ENCODE peak calls at places on chromosomes 2 and 18, in nine cellular contexts. R, W, Q, Z, A, Y, G, M and D are unnamed samples.

GRCh38 chr2:60094450-60094929 is 459.0 kb downstream of the BCL11A start:
- DNase-seq in R (no peak), W (no peak), Q (no peak), Z (no peak), A (peak), Y (no peak), G (no peak), M (no peak), D (no peak)

GRCh38 chr2:106098081-106098480 is 96.0 kb downstream of the UXS1 start:
- DNase-seq in R (no peak), W (no peak), Q (peak), Z (no peak), A (peak), Y (no peak), G (peak), M (no peak), D (peak)

GRCh38 chr2:225233234-225233633 is 166.3 kb upstream of the NYAP2 start:
- DNase-seq in R (no peak), W (no peak), Q (peak), Z (peak), A (peak), Y (no peak), G (no peak), M (no peak), D (no peak)

GRCh38 chr2:5748941-5749731 is 57.0 kb downstream of the SOX11 start:
- DNase-seq in R (no peak), W (no peak), Q (no peak), Z (no peak), A (no peak), Y (no peak), G (no peak), M (no peak), D (no peak)

GRCh38 chr2:34570266-34570872 is 971.3 kb upstream of the FAM98A start:
- DNase-seq in R (no peak), W (no peak), Q (no peak), Z (no peak), A (peak), Y (no peak), G (peak), M (no peak), D (no peak)

GRCh38 chr2:88697361-88698026 is 6.0 kb downstream of the RPIA start:
- DNase-seq in R (no peak), W (no peak), Q (no peak), Z (no peak), A (no peak), Y (no peak), G (no peak), M (no peak), D (no peak)

GRCh38 chr18:68220458-68220857 is 494.4 kb downstream of the TMX3 start:
- DNase-seq in R (no peak), W (no peak), Q (no peak), Z (no peak), A (no peak), Y (no peak), G (no peak), M (no peak), D (no peak)

GRCh38 chr18:79578396-79579260 is 101.0 kb upstream of the CTDP1 start:
- DNase-seq in R (peak), W (no peak), Q (no peak), Z (no peak), A (no peak), Y (no peak), G (no peak), M (peak), D (no peak)

GRCh38 chr2:86770816-86771215 is 19.9 kb downstream of the CD8A start:
- DNase-seq in R (no peak), W (no peak), Q (no peak), Z (no peak), A (no peak), Y (no peak), G (no peak), M (no peak), D (no peak)

GRCh38 chr2:10043256-10043905 is at the start of gene KLF11:
- DNase-seq in R (peak), W (peak), Q (peak), Z (peak), A (peak), Y (peak), G (peak), M (peak), D (peak)

GRCh38 chr2:219042750-219043149 is 1.4 kb upstream of the CFAP65 start:
- DNase-seq in R (no peak), W (no peak), Q (no peak), Z (no peak), A (no peak), Y (no peak), G (no peak), M (no peak), D (no peak)

GRCh38 chr18:51110073-51110797 is 80.2 kb downstream of the SMAD4 start:
- DNase-seq in R (no peak), W (peak), Q (peak), Z (peak), A (peak), Y (peak), G (peak), M (peak), D (peak)

GRCh38 chr2:237134321-237134720 is 48.6 kb downstream of the COPS8 start:
- DNase-seq in R (no peak), W (no peak), Q (no peak), Z (no peak), A (no peak), Y (peak), G (no peak), M (no peak), D (no peak)

DNA sequence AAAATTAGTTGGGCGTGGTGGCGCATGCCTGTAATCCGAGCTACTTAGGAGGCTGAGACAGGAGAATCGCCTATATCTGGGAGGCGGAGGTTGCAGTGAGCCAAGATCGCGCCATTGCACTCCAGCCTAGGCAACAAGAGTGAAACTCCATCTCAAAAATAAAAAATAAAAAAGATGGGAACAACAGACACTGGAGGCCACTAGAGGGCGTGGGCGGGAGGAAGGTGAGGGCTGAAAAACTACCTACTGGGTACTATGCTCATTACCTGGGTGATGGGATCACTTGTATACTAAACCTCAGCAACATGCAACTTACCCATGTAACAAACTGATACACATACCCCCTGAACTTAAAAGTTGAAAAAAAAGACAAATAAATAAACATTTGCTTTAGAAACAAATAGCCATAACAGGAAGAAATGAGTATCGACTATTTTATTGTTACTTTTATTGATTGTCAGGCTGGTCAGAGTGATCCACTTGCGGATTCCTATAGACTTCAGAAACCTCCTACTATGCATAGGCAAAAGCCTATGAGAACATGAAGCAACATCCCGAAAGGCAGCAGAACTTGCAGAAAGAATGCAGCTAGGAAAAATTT is 61.0 kb downstream of the TMEM163 start:
- DNase-seq in R (no peak), W (no peak), Q (no peak), Z (no peak), A (peak), Y (no peak), G (peak), M (no peak), D (peak)
- TF ChIP-seq CTCF in R (no peak), W (peak), Q (peak), Z (peak), A (peak), Y (no peak), G (peak), M (no peak), D (peak)

GRCh38 chr2:239770240-239770639 is 254.9 kb downstream of the NDUFA10 start:
- DNase-seq in R (no peak), W (no peak), Q (no peak), Z (no peak), A (no peak), Y (no peak), G (no peak), M (no peak), D (no peak)
- TF ChIP-seq CTCF in R (no peak), W (no peak), Q (no peak), Z (no peak), A (no peak), Y (no peak), G (no peak), M (no peak), D (no peak)

DNA sequence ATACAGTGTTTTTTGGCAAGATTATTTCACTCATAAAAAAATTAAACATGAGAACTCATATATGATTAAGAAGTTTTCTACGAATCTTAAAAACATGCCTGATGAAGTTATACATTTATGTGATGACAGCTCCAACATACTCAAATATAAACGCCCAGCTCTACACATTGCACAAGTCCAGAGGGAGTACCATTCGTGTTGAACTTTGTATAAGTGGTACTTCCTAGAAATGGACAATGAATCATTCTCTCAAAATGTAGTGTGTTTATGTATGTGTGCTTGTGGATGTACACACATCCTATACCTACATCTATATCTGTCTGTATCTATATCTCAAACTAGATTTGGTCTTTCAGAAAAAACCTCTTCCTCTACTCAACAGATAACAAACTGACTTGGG is 309.4 kb downstream of the IRS1 start:
- DNase-seq in R (no peak), W (no peak), Q (no peak), Z (no peak), A (no peak), Y (no peak), G (no peak), M (no peak), D (no peak)
- TF ChIP-seq CTCF in R (no peak), W (no peak), Q (no peak), Z (no peak), A (no peak), Y (no peak), G (no peak), M (no peak), D (no peak)

DNA sequence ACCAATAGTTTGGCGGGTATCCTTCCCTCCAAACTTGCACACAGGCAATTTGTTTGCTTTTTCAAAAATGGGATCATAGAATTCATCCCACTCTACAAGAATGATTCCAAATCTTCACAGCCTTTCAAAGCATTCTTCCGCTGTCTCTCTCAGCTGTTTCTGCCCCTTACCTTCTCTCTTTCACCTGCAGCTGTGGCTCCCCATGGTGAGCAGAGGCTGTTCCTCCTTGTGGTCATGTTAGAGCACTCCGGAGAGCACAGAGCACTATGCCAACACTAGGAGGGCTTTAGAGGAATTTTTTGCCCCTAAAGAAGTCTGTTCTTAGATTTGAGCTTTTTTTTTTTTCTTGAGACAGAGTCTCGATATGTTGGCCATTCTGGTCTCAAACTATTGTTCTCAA is 30.4 kb downstream of the MTHFD2 start:
- DNase-seq in R (no peak), W (no peak), Q (no peak), Z (no peak), A (peak), Y (no peak), G (no peak), M (no peak), D (no peak)
- TF ChIP-seq CTCF in R (no peak), W (no peak), Q (no peak), Z (no peak), A (no peak), Y (no peak), G (no peak), M (no peak), D (no peak)

GRCh38 chr2:176814740-176815367 is 397.7 kb upstream of the HNRNPA3 start:
- DNase-seq in R (no peak), W (no peak), Q (peak), Z (peak), A (peak), Y (no peak), G (peak), M (no peak), D (peak)
- TF ChIP-seq CTCF in R (peak), W (peak), Q (peak), Z (peak), A (peak), Y (peak), G (peak), M (peak), D (peak)

GRCh38 chr2:215537621-215538020 is 101.8 kb upstream of the FN1 start:
- DNase-seq in R (no peak), W (no peak), Q (no peak), Z (no peak), A (peak), Y (no peak), G (no peak), M (no peak), D (no peak)
- TF ChIP-seq CTCF in R (no peak), W (no peak), Q (no peak), Z (no peak), A (no peak), Y (no peak), G (no peak), M (no peak), D (no peak)

DNA sequence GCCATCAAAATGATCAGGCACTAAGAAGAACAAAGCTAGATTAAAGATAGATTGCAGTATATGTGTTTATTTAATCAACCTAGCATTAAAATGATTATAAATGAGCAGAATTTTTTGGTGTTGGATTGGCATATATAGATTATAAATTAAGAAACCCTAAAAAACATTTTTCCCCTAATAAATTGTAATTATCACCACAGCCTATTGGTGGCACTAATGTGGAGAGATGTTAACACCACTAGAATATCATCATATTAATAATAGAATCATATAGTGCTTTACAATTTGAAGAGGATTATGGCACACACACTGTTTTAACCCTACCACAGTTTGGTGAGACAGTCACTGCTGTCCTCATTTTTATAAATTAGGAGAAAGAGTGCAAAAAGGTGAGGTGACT is 112.4 kb upstream of the RND3 start:
- DNase-seq in R (no peak), W (no peak), Q (no peak), Z (no peak), A (no peak), Y (no peak), G (no peak), M (no peak), D (no peak)
- TF ChIP-seq CTCF in R (no peak), W (no peak), Q (no peak), Z (no peak), A (no peak), Y (no peak), G (peak), M (no peak), D (no peak)

GRCh38 chr2:98927059-98927458 is 9.0 kb downstream of the CRACDL start:
- DNase-seq in R (no peak), W (no peak), Q (no peak), Z (no peak), A (no peak), Y (no peak), G (no peak), M (no peak), D (no peak)
- TF ChIP-seq CTCF in R (no peak), W (no peak), Q (no peak), Z (no peak), A (no peak), Y (no peak), G (no peak), M (no peak), D (no peak)